ENCODE peak calls at places on chromosomes 3 and 15, in ten cellular contexts. B is tibial nerve, H is astrocyte, G is MM.1S, X is HT1080, W is ecto neural progenitor cell, R is GM23248, O is cerebellar cortex, N is Ammon's horn, D is AG08396. Y is an unnamed sample.

GRCh38 chr15:26001201-26001600 is 138.1 kb upstream of the ATP10A start:
- DNase-seq in D (no peak), B (no peak), H (no peak), N (no peak), X (no peak), O (no peak), W (no peak), G (no peak), R (no peak), Y (no peak)

GRCh38 chr3:56769125-56769709 is 32.5 kb downstream of the ARHGEF3 start:
- DNase-seq in X (no peak), B (no peak), D (no peak), G (no peak), O (peak), R (no peak), N (no peak), H (no peak), W (no peak), Y (no peak)

GRCh38 chr15:59333401-59334062 is 39.1 kb downstream of the MYO1E start:
- DNase-seq in X (no peak), N (no peak), R (no peak), D (no peak), H (no peak), O (no peak), B (no peak), W (no peak), G (no peak), Y (no peak)

GRCh38 chr3:58116161-58116955 is 94.4 kb downstream of the DNASE1L3 start:
- DNase-seq in X (no peak), H (no peak), O (no peak), N (no peak), R (no peak), W (no peak), B (no peak), D (no peak), G (peak), Y (peak)

GRCh38 chr3:114455432-114455831 is 161.6 kb downstream of the TIGIT start:
- DNase-seq in R (peak), N (peak), X (no peak), D (no peak), G (no peak), W (no peak), H (no peak), O (peak), B (no peak), Y (peak)

GRCh38 chr3:155196131-155197075 is 97.1 kb downstream of the STRIT1 start:
- DNase-seq in O (no peak), D (no peak), X (no peak), W (no peak), N (no peak), R (no peak), H (no peak), G (no peak), B (no peak), Y (no peak)

GRCh38 chr3:141860086-141860669 is 16.3 kb upstream of the ATP1B3 start:
- DNase-seq in N (no peak), G (no peak), D (no peak), B (no peak), X (no peak), W (no peak), O (no peak), R (no peak), H (no peak), Y (no peak)

GRCh38 chr3:114846779-114847178 is 300.3 kb downstream of the ZBTB20 start:
- DNase-seq in B (no peak), N (no peak), D (peak), O (no peak), R (peak), W (no peak), G (no peak), X (no peak), H (no peak), Y (no peak)

GRCh38 chr3:50567386-50568182 is at the start of gene C3orf18:
- DNase-seq in H (peak), R (peak), N (peak), B (peak), X (peak), W (peak), O (peak), G (peak), D (peak), Y (peak)

GRCh38 chr15:96070636-96071035 is 259.9 kb upstream of the NR2F2 start:
- DNase-seq in R (peak), N (no peak), B (no peak), X (peak), H (peak), O (peak), D (no peak), G (no peak), W (no peak), Y (no peak)

GRCh38 chr15:58003810-58004209 is 61.7 kb downstream of the ALDH1A2 start:
- DNase-seq in W (no peak), H (no peak), X (no peak), B (no peak), D (no peak), N (no peak), O (no peak), R (no peak), G (no peak), Y (no peak)

GRCh38 chr15:88012233-88012632 is 244.3 kb downstream of the NTRK3 start:
- DNase-seq in R (no peak), X (no peak), B (peak), W (no peak), H (peak), O (no peak), G (no peak), D (no peak), N (no peak), Y (no peak)

GRCh38 chr3:52056521-52056967 is at the start of gene DUSP7:
- DNase-seq in W (peak), B (peak), R (peak), H (peak), N (peak), D (peak), O (peak), X (peak), G (peak), Y (peak)

GRCh38 chr15:82146990-82147461 is 101.2 kb upstream of the MEX3B start:
- DNase-seq in R (peak), H (peak), N (peak), W (no peak), D (peak), B (no peak), O (peak), G (no peak), X (peak), Y (no peak)

GRCh38 chr3:69142090-69142489 is 19.7 kb upstream of the LMOD3 start:
- DNase-seq in B (no peak), X (no peak), N (no peak), H (peak), D (no peak), O (no peak), G (no peak), R (no peak), W (no peak), Y (no peak)

GRCh38 chr3:142947799-142948575 is 15.5 kb downstream of the PAQR9 start:
- DNase-seq in N (no peak), O (no peak), X (peak), D (peak), W (no peak), R (peak), H (peak), B (no peak), G (no peak), Y (no peak)

GRCh38 chr15:76905013-76905839 is at the start of gene SCAPER:
- DNase-seq in B (peak), H (peak), W (peak), G (peak), N (peak), D (peak), X (peak), R (peak), O (peak), Y (peak)

GRCh38 chr15:62459875-62460274 is 294.8 kb upstream of the C2CD4B start:
- DNase-seq in O (no peak), B (no peak), X (no peak), G (no peak), N (no peak), W (no peak), D (no peak), H (no peak), R (no peak), Y (no peak)

GRCh38 chr15:66131200-66131599 is 122.3 kb downstream of the MEGF11 start:
- DNase-seq in N (no peak), B (no peak), R (no peak), G (no peak), W (no peak), H (no peak), X (no peak), D (no peak), O (no peak), Y (no peak)

GRCh38 chr15:60001642-60002527 is 2.2 kb upstream of the FOXB1 start:
- DNase-seq in D (no peak), R (no peak), O (no peak), B (no peak), W (no peak), H (no peak), N (no peak), X (no peak), G (no peak), Y (no peak)

GRCh38 chr3:10941972-10942371 is 50.6 kb upstream of the SLC6A1 start:
- DNase-seq in X (peak), D (peak), B (no peak), N (no peak), H (no peak), R (peak), W (no peak), G (no peak), O (no peak), Y (peak)

GRCh38 chr3:40939113-40940070 is 259.9 kb upstream of the CTNNB1 start:
- DNase-seq in H (no peak), O (peak), N (no peak), D (no peak), G (no peak), B (no peak), X (no peak), W (no peak), R (no peak), Y (no peak)

GRCh38 chr3:129312021-129312639 is 33.5 kb downstream of the HMCES start:
- DNase-seq in N (no peak), H (no peak), W (no peak), O (no peak), R (no peak), D (no peak), X (no peak), B (no peak), G (peak), Y (no peak)

GRCh38 chr3:185661772-185662171 is 75.7 kb downstream of the SENP2 start:
- DNase-seq in W (no peak), O (no peak), R (no peak), D (no peak), N (no peak), B (no peak), G (no peak), X (peak), H (no peak), Y (no peak)

GRCh38 chr3:73513260-73513659 is 111.5 kb downstream of the PDZRN3 start:
- DNase-seq in H (no peak), O (no peak), R (no peak), G (no peak), D (no peak), X (no peak), W (no peak), N (no peak), B (no peak), Y (no peak)

GRCh38 chr3:184725176-184725575 is 13.3 kb upstream of the MAGEF1 start:
- DNase-seq in N (no peak), W (peak), O (no peak), G (no peak), B (no peak), R (no peak), X (no peak), D (no peak), H (no peak), Y (no peak)

GRCh38 chr3:125129512-125129962 is 73.7 kb upstream of the HEG1 start:
- DNase-seq in H (peak), X (peak), R (peak), N (peak), W (peak), G (no peak), D (peak), O (no peak), B (peak), Y (no peak)

GRCh38 chr3:42127226-42127625 is 36.1 kb downstream of the TRAK1 start:
- DNase-seq in O (no peak), N (no peak), H (no peak), B (no peak), G (no peak), W (no peak), R (no peak), X (no peak), D (no peak), Y (peak)

GRCh38 chr15:47861186-47861585 is 143.9 kb downstream of the SEMA6D start:
- DNase-seq in B (no peak), G (no peak), R (no peak), X (no peak), N (no peak), D (no peak), W (no peak), O (no peak), H (no peak), Y (no peak)

GRCh38 chr3:33810545-33810944 is 12.1 kb downstream of the PDCD6IP start:
- DNase-seq in G (no peak), O (no peak), X (no peak), R (no peak), B (no peak), D (no peak), H (no peak), N (no peak), W (no peak), Y (no peak)

GRCh38 chr3:23094890-23095462 is 108.2 kb upstream of the UBE2E2 start:
- DNase-seq in W (no peak), R (peak), H (peak), D (peak), X (peak), B (no peak), O (no peak), N (no peak), G (no peak), Y (no peak)

GRCh38 chr3:19961960-19962359 is 15.1 kb downstream of the RAB5A start:
- DNase-seq in G (no peak), O (no peak), R (no peak), N (no peak), B (no peak), W (no peak), H (no peak), D (no peak), X (no peak), Y (no peak)

GRCh38 chr3:191412764-191413163 is 48.2 kb upstream of the PYDC2 start:
- DNase-seq in N (peak), B (no peak), O (no peak), H (peak), D (peak), G (no peak), R (peak), X (peak), W (no peak), Y (no peak)

GRCh38 chr3:40736943-40737342 is 212.2 kb downstream of the ZNF621 start:
- DNase-seq in G (no peak), X (no peak), R (no peak), W (no peak), N (no peak), B (no peak), H (no peak), D (no peak), O (no peak), Y (no peak)

GRCh38 chr3:57675530-57675929 is 17.3 kb downstream of the DENND6A start:
- DNase-seq in B (no peak), X (no peak), W (no peak), G (no peak), D (no peak), R (no peak), N (no peak), O (no peak), H (no peak), Y (no peak)

GRCh38 chr3:45527727-45528126 is 66.8 kb upstream of the LIMD1 start:
- DNase-seq in D (no peak), X (no peak), R (no peak), N (no peak), H (no peak), O (no peak), G (no peak), B (no peak), W (no peak), Y (no peak)

GRCh38 chr3:16363636-16364035 is 98.6 kb downstream of the OXNAD1 start:
- DNase-seq in N (no peak), W (no peak), R (no peak), X (no peak), D (no peak), B (no peak), O (peak), G (no peak), H (no peak), Y (no peak)

GRCh38 chr3:81395739-81396138 is 365.7 kb downstream of the GBE1 start:
- DNase-seq in N (no peak), G (no peak), X (no peak), R (no peak), D (no peak), H (no peak), O (peak), W (peak), B (no peak), Y (peak)